ENCODE peak calls at places on chromosome 4, in five cellular contexts. Q is IMR-90, O is H1, R is mesendoderm, P is neuronal stem cell. G is an unnamed sample. For H3K36me3, the result is how much of the 10 kb centered on the place peaks cover.

GRCh38 chr4:159171287-159171686 is 68.4 kb downstream of the RAPGEF2 start:
- DNase-seq in O (no peak), R (no peak), P (no peak), Q (no peak), G (no peak)

GRCh38 chr4:170391066-170391754 is 301.5 kb upstream of the AADAT start:
- DNase-seq in O (no peak), Q (peak), P (no peak), R (peak), G (peak)

GRCh38 chr4:122705035-122705434 is 27.5 kb upstream of the BBS12 start:
- DNase-seq in P (no peak), O (no peak), Q (no peak), R (no peak), G (no peak)

GRCh38 chr4:77021614-77022089 is 54.1 kb downstream of the CCNI start:
- DNase-seq in O (no peak), P (no peak), R (peak), Q (peak), G (peak)

GRCh38 chr4:68906238-68907137 is 45.1 kb downstream of the UGT2A3 start:
- DNase-seq in Q (no peak), O (no peak), R (peak), P (peak), G (no peak)

GRCh38 chr4:80188457-80188800 is 8.9 kb upstream of the PRDM8 start:
- DNase-seq in R (no peak), O (no peak), P (no peak), Q (no peak), G (no peak)

GRCh38 chr4:146524663-146525062 is 2.9 kb upstream of the SLC10A7 start:
- DNase-seq in O (no peak), R (no peak), Q (no peak), P (no peak), G (no peak)

GRCh38 chr4:39614487-39615162 is 24.0 kb downstream of the SMIM14 start:
- DNase-seq in R (no peak), P (no peak), Q (peak), O (no peak), G (peak)

GRCh38 chr4:37948542-37948941 is 11.7 kb upstream of the PTTG2 start:
- DNase-seq in R (no peak), O (no peak), P (no peak), Q (no peak), G (no peak)

GRCh38 chr4:61224573-61224972 is 24.4 kb downstream of the ADGRL3 start:
- DNase-seq in R (no peak), P (no peak), O (no peak), Q (no peak), G (no peak)

GRCh38 chr4:17336524-17336941 is 175.4 kb downstream of the QDPR start:
- DNase-seq in R (no peak), Q (peak), P (no peak), O (no peak), G (no peak)

GRCh38 chr4:26899991-26900390 is 39.4 kb downstream of the STIM2 start:
- DNase-seq in O (no peak), Q (no peak), P (no peak), R (no peak), G (peak)

GRCh38 chr4:82799006-82799881 is 648 bp upstream of the SCD5 start:
- DNase-seq in P (no peak), R (no peak), O (no peak), Q (no peak), G (no peak)

GRCh38 chr4:77044458-77045124 is 31.2 kb downstream of the CCNI start:
- DNase-seq in R (peak), Q (peak), O (no peak), P (no peak), G (peak)

GRCh38 chr4:38237139-38237538 is 276.9 kb downstream of the PTTG2 start:
- DNase-seq in Q (peak), O (no peak), P (no peak), R (no peak), G (peak)

GRCh38 chr4:21769404-21770147 is 179.0 kb downstream of the KCNIP4 start:
- DNase-seq in P (no peak), Q (peak), O (no peak), R (no peak), G (peak)

GRCh38 chr4:142883433-142883832 is 37.3 kb upstream of the INPP4B start:
- DNase-seq in P (no peak), O (no peak), Q (peak), R (peak), G (peak)

GRCh38 chr4:48109413-48110263 is 24.4 kb downstream of the TXK start:
- DNase-seq in R (peak), P (no peak), O (no peak), Q (peak), G (peak)

GRCh38 chr4:13484749-13485345 is 707 bp upstream of the RAB28 start:
- DNase-seq in O (no peak), Q (peak), P (no peak), R (no peak), G (peak)

GRCh38 chr4:53476232-53477037 is 99.0 kb downstream of the FIP1L1 start:
- DNase-seq in Q (peak), R (peak), O (no peak), P (no peak), G (peak)

GRCh38 chr4:13559414-13559813 is 15.1 kb upstream of the NKX3-2 start:
- DNase-seq in P (no peak), O (no peak), Q (peak), R (no peak), G (peak)

GRCh38 chr4:187491421-187491820 is 504.1 kb upstream of the ZFP42 start:
- DNase-seq in P (no peak), Q (no peak), R (no peak), O (no peak), G (no peak)

GRCh38 chr4:1300466-1301455 is 11.1 kb downstream of the MAEA start:
- DNase-seq in R (peak), P (no peak), O (no peak), Q (peak), G (peak)

GRCh38 chr4:145626623-145626982 is 7.4 kb downstream of the MMAA start:
- DNase-seq in O (no peak), R (peak), P (no peak), Q (peak), G (no peak)

GRCh38 chr4:77619408-77619807 is 13.8 kb downstream of the CXCL13 start:
- DNase-seq in O (no peak), Q (no peak), P (no peak), R (no peak), G (no peak)

GRCh38 chr4:104025251-104025650 is 305.5 kb upstream of the TACR3 start:
- DNase-seq in P (no peak), Q (no peak), O (no peak), R (no peak), G (no peak)

GRCh38 chr4:137950286-137950685 is 291.9 kb downstream of the SLC7A11 start:
- DNase-seq in P (no peak), O (no peak), Q (no peak), R (no peak), G (no peak)

GRCh38 chr4:105989411-105990242 is 94.4 kb downstream of the NPNT start:
- DNase-seq in O (no peak), P (no peak), Q (no peak), R (no peak), G (no peak)

GRCh38 chr4:147578057-147578476 is 39.1 kb upstream of the TMEM184C start:
- DNase-seq in Q (peak), O (no peak), R (peak), P (no peak), G (peak)

GRCh38 chr4:10403633-10404445 is 53.4 kb downstream of the ZNF518B start:
- DNase-seq in R (peak), P (peak), Q (peak), O (peak), G (peak)

GRCh38 chr4:139177888-139178609 is 1.0 kb upstream of the ELF2 start:
- DNase-seq in P (peak), O (peak), Q (peak), R (peak), G (peak)
- H3K18ac ChIP-seq in P (peak), O (peak), Q (peak), R (peak), G (peak)

GRCh38 chr4:183504064-183504929 is 561 bp upstream of the ING2 start:
- DNase-seq in O (peak), R (peak), P (peak), Q (peak), G (peak)
- H3K4ac ChIP-seq in O (peak), R (peak), P (no peak), Q (peak), G (peak)

DNA sequence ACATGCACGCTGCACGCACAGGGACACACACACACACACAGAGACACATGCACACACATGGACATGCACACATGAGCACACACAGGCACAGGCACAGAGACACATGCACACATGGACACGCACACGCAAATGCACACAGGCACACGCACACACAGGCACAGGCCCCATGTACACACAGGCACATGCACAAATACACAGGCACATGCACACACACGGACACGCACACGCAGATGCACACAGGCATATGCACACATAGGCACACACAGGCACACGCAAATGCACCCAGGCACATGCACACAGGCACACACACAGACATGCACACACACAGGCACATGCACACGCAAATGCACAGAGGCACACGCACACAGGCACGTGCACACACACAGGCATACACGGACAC is 30.3 kb upstream of the HTRA3 start:
- DNase-seq in P (no peak), Q (no peak), O (no peak), R (no peak), G (no peak)
- H3K36me3 ChIP-seq in P (under half), Q (under half), O (under half), R (under half), G (under half)

DNA sequence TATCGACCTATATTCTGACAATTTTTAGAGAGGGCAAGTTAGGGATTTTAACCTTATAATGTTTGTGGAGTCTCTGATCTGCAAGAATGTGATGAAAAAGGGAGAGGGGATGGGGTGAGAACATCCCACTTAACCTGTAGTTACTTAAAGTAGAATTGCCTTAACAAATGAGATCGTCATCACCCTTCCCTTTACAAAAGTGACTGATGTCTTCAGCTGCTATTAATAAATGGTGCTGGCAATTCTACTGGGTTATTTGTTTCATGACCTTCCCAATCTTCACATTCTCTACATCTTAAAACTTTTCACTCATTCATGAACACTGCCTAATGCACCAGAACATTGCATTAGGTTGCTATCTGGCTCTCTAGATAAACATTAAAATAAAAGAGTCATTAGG is 873.4 kb upstream of the LCORL start:
- DNase-seq in Q (no peak), R (no peak), P (no peak), O (no peak), G (no peak)
- H3K18ac ChIP-seq in Q (no peak), R (no peak), P (no peak), O (no peak), G (no peak)

GRCh38 chr4:139144911-139145551 is 32.0 kb downstream of the ELF2 start:
- DNase-seq in Q (no peak), R (peak), O (no peak), P (no peak), G (no peak)
- H3K4ac ChIP-seq in Q (no peak), R (no peak), O (no peak), P (no peak), G (no peak)

GRCh38 chr4:94207469-94208224 is at the start of gene SMARCAD1:
- DNase-seq in O (peak), R (peak), P (peak), Q (peak), G (peak)

GRCh38 chr4:94214703-94215360 is 7.2 kb downstream of the SMARCAD1 start:
- DNase-seq in Q (no peak), O (no peak), R (no peak), P (no peak), G (no peak)

GRCh38 chr4:94208268-94208667 is 603 bp downstream of the SMARCAD1 start:
- DNase-seq in P (no peak), O (no peak), Q (no peak), R (no peak), G (no peak)

DNA sequence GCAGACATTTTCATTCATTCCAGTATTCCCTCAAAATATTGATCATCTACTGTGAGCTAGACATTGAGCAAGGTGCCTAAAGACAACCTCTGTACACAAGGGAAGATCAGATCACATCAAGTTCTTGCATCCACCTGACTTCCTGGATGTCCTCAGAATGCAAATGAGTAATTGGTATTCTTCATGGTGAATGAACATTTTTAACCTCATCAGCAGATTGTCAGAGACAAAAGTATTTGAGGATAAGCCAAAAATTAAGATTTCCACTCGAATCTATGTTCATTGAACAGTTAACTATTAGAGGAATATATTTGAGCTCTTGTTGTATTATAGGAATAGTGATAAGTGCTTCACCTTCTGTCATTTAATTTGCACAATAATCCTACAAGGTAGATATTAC is 1.3 kb downstream of the SMARCAD1 start:
- DNase-seq in O (no peak), R (no peak), Q (no peak), P (no peak), G (no peak)
- H3K36me3 ChIP-seq in O (under half), R (under half), Q (under half), P (under half), G (under half)

GRCh38 chr4:3450643-3451042 is 8.9 kb downstream of the HGFAC start:
- DNase-seq in P (no peak), Q (no peak), R (no peak), O (no peak), G (no peak)

GRCh38 chr4:3449574-3450534 is 8.1 kb downstream of the HGFAC start:
- DNase-seq in R (no peak), O (no peak), P (no peak), Q (no peak), G (no peak)

GRCh38 chr4:3447431-3448395 is 5.9 kb downstream of the HGFAC start:
- DNase-seq in O (no peak), P (no peak), Q (no peak), R (no peak), G (no peak)

GRCh38 chr4:3446631-3447320 is 5.0 kb downstream of the HGFAC start:
- DNase-seq in O (no peak), R (no peak), Q (no peak), P (no peak), G (no peak)

DNA sequence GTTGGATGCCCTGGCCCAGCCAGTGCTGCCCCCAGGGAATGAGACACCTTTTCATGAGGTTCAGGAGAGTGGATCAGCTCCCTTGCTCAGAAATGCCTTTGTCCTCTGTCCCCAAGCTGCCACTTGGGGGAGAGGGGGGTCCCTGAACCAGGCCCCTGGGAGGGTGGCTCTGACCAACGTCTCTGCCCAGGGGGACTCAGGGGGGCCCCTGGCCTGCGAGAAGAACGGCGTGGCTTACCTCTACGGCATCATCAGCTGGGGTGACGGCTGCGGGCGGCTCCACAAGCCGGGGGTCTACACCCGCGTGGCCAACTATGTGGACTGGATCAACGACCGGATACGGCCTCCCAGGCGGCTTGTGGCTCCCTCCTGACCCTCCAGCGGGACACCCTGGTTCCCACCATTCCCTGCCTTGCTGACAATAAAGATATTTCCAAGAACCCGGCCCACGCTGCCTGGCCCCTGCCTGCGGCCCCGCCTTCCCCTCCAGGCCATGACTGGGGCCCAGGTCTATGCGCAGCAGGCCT is 7.3 kb downstream of the HGFAC start:
- DNase-seq in Q (no peak), O (no peak), P (no peak), R (no peak), G (no peak)
- H3K18ac ChIP-seq in Q (no peak), O (no peak), P (peak), R (no peak), G (no peak)

DNA sequence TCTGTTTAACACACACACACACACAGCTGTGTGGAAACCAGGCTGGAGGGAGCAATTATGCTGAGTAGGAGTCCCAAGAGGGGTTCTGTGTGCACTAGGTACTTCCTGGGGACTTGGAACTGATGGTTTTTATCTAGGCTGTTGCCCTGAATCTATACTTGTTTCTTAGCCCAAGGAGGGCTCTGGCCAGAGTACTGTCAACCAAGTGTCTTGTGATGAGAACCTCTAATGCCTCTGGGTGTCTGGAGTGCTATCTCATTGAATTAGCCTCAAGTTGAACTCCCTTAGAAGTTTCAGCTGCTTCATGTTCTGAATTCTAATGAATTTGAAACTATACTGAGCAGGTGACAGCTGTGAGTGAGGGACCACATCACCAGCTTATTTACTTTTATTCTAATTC is 16.6 kb downstream of the ARHGAP24 start:
- DNase-seq in O (no peak), P (no peak), Q (no peak), R (no peak), G (no peak)
- H3K4ac ChIP-seq in O (no peak), P (no peak), Q (no peak), R (no peak), G (no peak)

DNA sequence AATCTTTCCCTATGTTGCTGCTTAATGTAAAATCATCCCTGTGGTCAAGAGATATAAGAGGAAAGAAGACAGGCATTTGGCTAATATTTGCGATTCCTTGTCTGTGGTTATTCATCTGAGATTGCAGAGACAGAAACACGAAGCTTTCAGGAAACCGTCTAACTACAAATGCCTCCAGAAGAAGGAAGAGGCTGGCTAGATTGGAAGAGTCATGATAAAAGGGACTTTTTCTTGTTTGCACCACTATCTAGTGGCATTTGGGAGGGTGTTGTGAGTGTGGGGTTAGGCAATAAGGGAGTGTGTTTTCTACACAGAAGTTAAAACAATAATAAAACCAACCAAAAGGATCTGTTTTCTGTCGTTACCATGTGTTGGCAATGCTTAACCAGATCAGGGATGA is 43.9 kb downstream of the TMEM154 start:
- DNase-seq in O (no peak), Q (no peak), P (no peak), R (no peak), G (no peak)
- H3K36me3 ChIP-seq in O (under half), Q (under half), P (under half), R (under half), G (under half)

G was measured in mesenchymal stem cell.